ENCODE peak calls at places on chromosomes 12 and 14, in four cellular contexts. C, U, N and W are unnamed samples.

GRCh38 chr14:96246535-96246839 is 9.5 kb upstream of the BDKRB1 start:
- DNase-seq in C (no peak), U (peak; percentile 96), N (no peak), W (no peak)

GRCh38 chr12:45329238-45329637 is 113.3 kb downstream of the ANO6 start:
- DNase-seq in C (no peak), U (no peak), N (no peak), W (no peak)

GRCh38 chr12:45469902-45470301 is 254.0 kb downstream of the ANO6 start:
- DNase-seq in C (no peak), U (no peak), N (no peak), W (no peak)

GRCh38 chr14:24077086-24077485 is 5.7 kb downstream of the CPNE6 start:
- DNase-seq in C (no peak), U (no peak), N (no peak), W (no peak)

GRCh38 chr12:116556964-116557706 is 2.0 kb upstream of the MAP1LC3B2 start:
- DNase-seq in C (no peak), U (peak; percentile 71), N (no peak), W (no peak)

GRCh38 chr14:86847176-86847575 is 1145.8 kb downstream of the GALC start:
- DNase-seq in C (no peak), U (no peak), N (no peak), W (no peak)

GRCh38 chr12:56256326-56256960 is 1.7 kb downstream of the ANKRD52 start:
- DNase-seq in C (no peak), U (peak; percentile 26), N (no peak), W (no peak)

GRCh38 chr14:101198398-101199027 is 295.0 kb upstream of the RTL1 start:
- DNase-seq in C (no peak), U (no peak), N (no peak), W (no peak)

GRCh38 chr14:58746261-58746660 is 108.5 kb downstream of the DACT1 start:
- DNase-seq in C (no peak), U (peak; percentile 92), N (no peak), W (no peak)

GRCh38 chr14:75234173-75234855 is 44.3 kb upstream of the FOS start:
- DNase-seq in C (no peak), U (peak; percentile 94), N (no peak), W (no peak)

GRCh38 chr12:109840349-109841073 is 7.3 kb upstream of the TRPV4 start:
- DNase-seq in C (no peak), U (no peak), N (no peak), W (no peak)

GRCh38 chr12:102871014-102871413 is 46.0 kb downstream of the PAH start:
- DNase-seq in C (no peak), U (no peak), N (no peak), W (no peak)

GRCh38 chr14:59460378-59460777 is 4.8 kb downstream of the GPR135 start:
- DNase-seq in C (no peak), U (no peak), N (no peak), W (no peak)

GRCh38 chr12:124231980-124232653 is 62.8 kb upstream of the RFLNA start:
- DNase-seq in C (peak; percentile 50), U (no peak), N (no peak), W (peak; percentile 80)

GRCh38 chr12:21731144-21731543 is 43.4 kb downstream of the KCNJ8 start:
- DNase-seq in C (no peak), U (no peak), N (no peak), W (no peak)

GRCh38 chr14:101619484-101619883 is 58.2 kb downstream of the DIO3 start:
- DNase-seq in C (no peak), U (no peak), N (no peak), W (no peak)

GRCh38 chr14:37903561-37904191 is 304.0 kb upstream of the SSTR1 start:
- DNase-seq in C (peak; percentile 34), U (peak; percentile 8), N (no peak), W (peak; percentile 20)

GRCh38 chr12:42255875-42256261 is 17.8 kb upstream of the YAF2 start:
- DNase-seq in C (no peak), U (no peak), N (no peak), W (no peak)

GRCh38 chr12:65495233-65495632 is 216.8 kb downstream of the MSRB3 start:
- DNase-seq in C (no peak), U (peak; percentile 87), N (no peak), W (no peak)

GRCh38 chr14:23723911-23724310 is 87.7 kb downstream of the DHRS2 start:
- DNase-seq in C (no peak), U (no peak), N (no peak), W (no peak)

GRCh38 chr12:26854028-26854387 is 21.0 kb upstream of the ITPR2 start:
- DNase-seq in C (no peak), U (no peak), N (no peak), W (no peak)

GRCh38 chr12:6067152-6067916 is 57.1 kb downstream of the VWF start:
- DNase-seq in C (no peak), U (no peak), N (no peak), W (no peak)

GRCh38 chr12:23221066-23221465 is 596.1 kb downstream of the ETNK1 start:
- DNase-seq in C (no peak), U (no peak), N (no peak), W (no peak)

GRCh38 chr12:64256166-64256800 is 34.2 kb upstream of the KICS2 start:
- DNase-seq in C (no peak), U (peak; percentile 36), N (no peak), W (no peak)

GRCh38 chr12:93122089-93122488 is 193.0 kb upstream of the EEA1 start:
- DNase-seq in C (no peak), U (peak; percentile 84), N (no peak), W (no peak)

GRCh38 chr12:49621651-49622500 is 1.5 kb upstream of the PRPF40B start:
- DNase-seq in C (no peak), U (no peak), N (no peak), W (peak; percentile 38)

GRCh38 chr14:29339491-29339890 is 572.9 kb downstream of the FOXG1 start:
- DNase-seq in C (no peak), U (peak; percentile 32), N (no peak), W (no peak)

GRCh38 chr12:26153421-26154154 is 28.8 kb upstream of the BHLHE41 start:
- DNase-seq in C (no peak), U (peak; percentile 99), N (no peak), W (no peak)

GRCh38 chr12:111025301-111025700 is 104.9 kb upstream of the MYL2 start:
- DNase-seq in C (no peak), U (no peak), N (no peak), W (no peak)

GRCh38 chr12:2532647-2533435 is 261.9 kb upstream of the FKBP4 start:
- DNase-seq in C (no peak), U (no peak), N (no peak), W (no peak)